ENCODE peak calls at places on chromosomes 13 and 19, in seven cellular contexts. X is OCI-LY7, O is PC-3, S is kidney epithelial cell, W is spleen, N is MM.1S, K is A549. D is an unnamed sample.

GRCh38 chr13:98448642-98448928 is 128.3 kb downstream of the STK24 start:
- DNase-seq in X (no peak), O (no peak), S (no peak), W (no peak), N (no peak), K (no peak), D (no peak)

GRCh38 chr19:5149930-5150329 is 181.0 kb downstream of the KDM4B start:
- DNase-seq in X (no peak), O (no peak), S (no peak), W (peak; percentile 19), N (no peak), K (no peak), D (no peak)

GRCh38 chr19:45078390-45079062 is 534 bp upstream of the GEMIN7 start:
- DNase-seq in X (no peak), O (no peak), S (no peak), W (no peak), N (no peak), K (no peak), D (no peak)

GRCh38 chr13:30705672-30706071 is 29.7 kb upstream of the ALOX5AP start:
- DNase-seq in X (no peak), O (peak; percentile 80), S (no peak), W (no peak), N (no peak), K (no peak), D (no peak)

GRCh38 chr13:102651392-102651791 is 43.5 kb downstream of the METTL21C start:
- DNase-seq in X (no peak), O (peak; percentile 59), S (no peak), W (no peak), N (no peak), K (no peak), D (no peak)

GRCh38 chr13:30125422-30126073 is 181.8 kb downstream of the KATNAL1 start:
- DNase-seq in X (no peak), O (peak; percentile 89), S (peak; percentile 84), W (no peak), N (no peak), K (peak; percentile 31), D (peak; percentile 84)

GRCh38 chr19:43574424-43575155 is 737 bp downstream of the XRCC1 start:
- DNase-seq in X (no peak), O (no peak), S (no peak), W (no peak), N (no peak), K (no peak), D (no peak)

GRCh38 chr13:40026174-40026585 is 370.7 kb downstream of the COG6 start:
- DNase-seq in X (no peak), O (no peak), S (no peak), W (no peak), N (peak; percentile 74), K (no peak), D (no peak)

GRCh38 chr19:441213-441823 is 19.5 kb downstream of the SHC2 start:
- DNase-seq in X (no peak), O (no peak), S (no peak), W (peak; percentile 81), N (no peak), K (no peak), D (no peak)

GRCh38 chr13:97121894-97122293 is 100.2 kb upstream of the MBNL2 start:
- DNase-seq in X (no peak), O (peak; percentile 53), S (no peak), W (no peak), N (no peak), K (no peak), D (no peak)

GRCh38 chr13:77386880-77387606 is 60.1 kb upstream of the MYCBP2 start:
- DNase-seq in X (no peak), O (peak; percentile 76), S (no peak), W (no peak), N (no peak), K (no peak), D (peak; percentile 89)

GRCh38 chr13:49625392-49626137 is 2.7 kb upstream of the ARL11 start:
- DNase-seq in X (no peak), O (no peak), S (no peak), W (peak; percentile 82), N (no peak), K (no peak), D (no peak)

GRCh38 chr13:24684600-24684998 is 4.4 kb downstream of the ATP12A start:
- DNase-seq in X (no peak), O (no peak), S (no peak), W (no peak), N (no peak), K (no peak), D (no peak)

GRCh38 chr19:2775556-2776430 is 7.3 kb downstream of the SGTA start:
- DNase-seq in X (no peak), O (no peak), S (no peak), W (peak; percentile 88), N (no peak), K (no peak), D (no peak)

GRCh38 chr13:21005193-21005592 is 56.2 kb downstream of the LATS2 start:
- DNase-seq in X (no peak), O (no peak), S (no peak), W (no peak), N (no peak), K (no peak), D (no peak)
- H3K4me3 ChIP-seq in X (no peak overlapping the region), O (no peak overlapping the region), S (no peak overlapping the region), W (no peak overlapping the region), N (no peak overlapping the region), K (no peak overlapping the region), D (no peak overlapping the region)

GRCh38 chr13:78606471-78607408 is 3.4 kb upstream of the POU4F1 start:
- DNase-seq in X (no peak), O (no peak), S (no peak), W (no peak), N (no peak), K (no peak), D (no peak)
- H3K4me3 ChIP-seq in X (no peak overlapping the region), O (no peak overlapping the region), S (no peak overlapping the region), W (no peak overlapping the region), N (no peak overlapping the region), K (no peak overlapping the region), D (no peak overlapping the region)

GRCh38 chr13:52882803-52883202 is 34.4 kb upstream of the PCDH8 start:
- DNase-seq in X (no peak), O (no peak), S (no peak), W (no peak), N (no peak), K (no peak), D (no peak)
- H3K4me3 ChIP-seq in X (no peak overlapping the region), O (no peak overlapping the region), S (no peak overlapping the region), W (no peak overlapping the region), N (no peak overlapping the region), K (no peak overlapping the region), D (no peak overlapping the region)

GRCh38 chr13:87674143-87674772 is 3.1 kb downstream of the SLITRK5 start:
- DNase-seq in X (peak; percentile 60), O (no peak), S (no peak), W (no peak), N (no peak), K (no peak), D (no peak)
- H3K4me3 ChIP-seq in X (peak overlapping the region; percentile 79), O (peak overlapping the region; percentile 75), S (peak overlapping the region; percentile 49), W (no peak overlapping the region), N (no peak overlapping the region), K (no peak overlapping the region), D (no peak overlapping the region)

GRCh38 chr19:54388001-54388802 is 23.5 kb upstream of the LAIR1 start:
- DNase-seq in X (peak; percentile 60), O (no peak), S (no peak), W (peak; percentile 85), N (peak; percentile 89), K (no peak), D (no peak)
- H3K4me3 ChIP-seq in X (peak overlapping the region; percentile 54), O (peak overlapping the region; percentile 35), S (peak overlapping the region; percentile 9), W (peak overlapping the region; percentile 35), N (peak overlapping the region; percentile 60), K (peak overlapping the region; percentile 13), D (peak overlapping the region; percentile 20)

GRCh38 chr13:51621597-51621996 is 37.3 kb downstream of the WDFY2 start:
- DNase-seq in X (no peak), O (no peak), S (no peak), W (no peak), N (no peak), K (no peak), D (no peak)

GRCh38 chr13:51620165-51620983 is 36.1 kb downstream of the WDFY2 start:
- DNase-seq in X (no peak), O (no peak), S (no peak), W (no peak), N (no peak), K (no peak), D (no peak)

GRCh38 chr13:51619614-51620013 is 35.4 kb downstream of the WDFY2 start:
- DNase-seq in X (no peak), O (peak; percentile 64), S (no peak), W (no peak), N (no peak), K (no peak), D (peak; percentile 46)

GRCh38 chr13:51614350-51614786 is 30.1 kb downstream of the WDFY2 start:
- DNase-seq in X (peak; percentile 76), O (no peak), S (no peak), W (peak; percentile 79), N (no peak), K (no peak), D (no peak)

GRCh38 chr13:51618626-51619025 is 34.4 kb downstream of the WDFY2 start:
- DNase-seq in X (no peak), O (no peak), S (peak; percentile 26), W (no peak), N (no peak), K (no peak), D (no peak)
- H3K4me3 ChIP-seq in X (no peak overlapping the region), O (no peak overlapping the region), S (no peak overlapping the region), W (no peak overlapping the region), N (no peak overlapping the region), K (no peak overlapping the region), D (no peak overlapping the region)